ENCODE peak calls at places on chromosome 18, in nine cellular contexts. X is BE2C, S is A549, L is lower lobe of right lung, D is kidney, K is LNCaP clone FGC, Z is cardiac muscle cell, Q is breast epithelium, U is GM12865. N is an unnamed sample.

GRCh38 chr18:58101291-58101706 is 57.3 kb downstream of the NEDD4L start:
- DNase-seq in Q (no peak), K (no peak), Z (no peak), U (no peak), D (no peak), L (no peak), S (no peak), X (no peak), N (no peak)

GRCh38 chr18:58493516-58494253 is 135.2 kb downstream of the ALPK2 start:
- DNase-seq in K (peak), Q (peak), D (peak), S (peak), Z (peak), X (peak), L (peak), U (peak), N (no peak)

GRCh38 chr18:50594012-50594411 is 34.1 kb downstream of the MAPK4 start:
- DNase-seq in S (no peak), Q (no peak), D (no peak), Z (no peak), K (no peak), U (no peak), X (no peak), L (no peak), N (no peak)

GRCh38 chr18:46462523-46462922 is 194.5 kb downstream of the LOXHD1 start:
- DNase-seq in S (no peak), D (no peak), Z (no peak), U (no peak), K (no peak), X (no peak), L (no peak), Q (no peak), N (no peak)

GRCh38 chr18:7172611-7173010 is 55.0 kb upstream of the LAMA1 start:
- DNase-seq in Z (no peak), X (no peak), Q (no peak), L (no peak), S (no peak), K (no peak), U (no peak), D (no peak), N (no peak)

GRCh38 chr18:68428666-68429065 is 286.2 kb downstream of the TMX3 start:
- DNase-seq in U (no peak), K (no peak), Q (no peak), S (no peak), D (no peak), Z (no peak), X (no peak), L (no peak), N (no peak)

GRCh38 chr18:79274823-79275222 is 120.9 kb upstream of the NFATC1 start:
- DNase-seq in D (no peak), Z (no peak), K (no peak), S (no peak), U (no peak), X (no peak), Q (no peak), L (no peak), N (no peak)

GRCh38 chr18:2968559-2968958 is 44.4 kb downstream of the LPIN2 start:
- DNase-seq in L (peak), X (no peak), U (no peak), Z (no peak), Q (no peak), K (no peak), D (no peak), S (no peak), N (peak)

GRCh38 chr18:29840101-29840500 is 1202.4 kb downstream of the DSC3 start:
- DNase-seq in X (no peak), D (no peak), Z (peak), L (no peak), K (no peak), U (no peak), Q (no peak), S (peak), N (no peak)

GRCh38 chr18:3703732-3704176 is 253.8 kb downstream of the TGIF1 start:
- DNase-seq in S (peak), L (peak), Q (no peak), U (peak), D (no peak), K (peak), Z (peak), X (peak), N (no peak)

GRCh38 chr18:3340682-3341097 is 78.8 kb downstream of the MYL12B start:
- DNase-seq in D (no peak), K (peak), S (no peak), U (no peak), X (no peak), L (no peak), Z (peak), Q (no peak), N (no peak)

GRCh38 chr18:68519341-68519740 is 195.6 kb downstream of the TMX3 start:
- DNase-seq in Z (no peak), D (no peak), X (no peak), U (no peak), S (no peak), Q (no peak), K (no peak), L (no peak), N (no peak)

GRCh38 chr18:37381554-37381953 is 184.0 kb downstream of the CELF4 start:
- DNase-seq in S (no peak), Q (no peak), U (no peak), Z (no peak), D (peak), X (no peak), L (no peak), K (no peak), N (no peak)
- TF ChIP-seq CTCF in S (no peak), Q (no peak), U (no peak), Z (no peak), D (no peak), X (no peak), L (no peak), K (no peak), N (no peak)

GRCh38 chr18:11669271-11669947 is 19.7 kb upstream of the GNAL start:
- DNase-seq in Q (no peak), X (no peak), D (no peak), Z (no peak), L (no peak), U (no peak), K (no peak), S (no peak), N (no peak)
- H3K4me3 ChIP-seq in Q (no peak), X (no peak), D (no peak), Z (no peak), L (no peak), U (no peak), K (no peak), S (no peak), N (no peak)

GRCh38 chr18:23703057-23703986 is 14.1 kb downstream of the LAMA3 start:
- DNase-seq in K (no peak), Q (no peak), D (no peak), Z (peak), X (peak), L (no peak), U (peak), S (peak), N (no peak)
- TF ChIP-seq CTCF in K (peak), Q (peak), D (peak), Z (peak), X (peak), L (peak), U (peak), S (peak), N (no peak)

GRCh38 chr18:61551586-61551985 is 218.4 kb downstream of the CDH20 start:
- DNase-seq in U (peak), D (no peak), Z (peak), L (no peak), X (peak), S (peak), Q (no peak), K (peak), N (no peak)

GRCh38 chr18:61556316-61556715 is 223.1 kb downstream of the CDH20 start:
- DNase-seq in Z (no peak), U (no peak), X (no peak), S (no peak), K (no peak), D (no peak), L (no peak), Q (no peak), N (no peak)

GRCh38 chr18:61556862-61557261 is 223.6 kb downstream of the CDH20 start:
- DNase-seq in X (no peak), L (no peak), U (no peak), Q (no peak), K (no peak), Z (no peak), D (no peak), S (no peak), N (no peak)

GRCh38 chr18:61554946-61555361 is 221.7 kb downstream of the CDH20 start:
- DNase-seq in Z (no peak), X (no peak), Q (no peak), K (no peak), D (no peak), L (no peak), S (no peak), U (no peak), N (no peak)

DNA sequence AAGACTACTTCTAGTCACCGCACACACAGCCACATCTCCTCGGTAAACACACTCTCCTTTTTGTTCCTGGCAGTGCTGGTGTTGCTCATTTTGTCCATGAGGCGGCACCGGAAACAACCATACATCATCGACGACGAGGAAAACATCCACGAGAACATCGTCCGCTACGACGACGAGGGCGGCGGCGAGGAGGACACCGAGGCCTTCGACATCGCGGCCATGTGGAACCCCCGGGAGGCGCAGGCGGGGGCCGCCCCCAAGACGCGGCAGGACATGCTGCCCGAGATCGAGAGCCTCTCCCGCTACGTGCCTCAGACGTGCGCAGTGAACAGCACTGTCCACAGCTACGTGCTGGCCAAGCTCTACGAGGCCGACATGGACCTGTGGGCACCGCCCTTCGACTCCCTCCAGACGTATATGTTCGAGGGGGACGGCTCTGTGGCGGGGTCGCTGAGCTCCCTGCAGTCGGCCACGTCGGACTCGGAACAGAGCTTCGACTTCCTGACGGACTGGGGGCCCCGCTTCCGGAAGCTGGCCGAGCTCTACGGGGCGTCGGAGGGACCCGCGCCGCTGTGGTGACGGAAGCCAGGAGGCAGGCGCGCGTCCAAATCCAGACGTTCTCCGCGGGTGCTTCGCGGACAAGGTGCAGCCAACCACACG is 221.0 kb downstream of the CDH20 start:
- DNase-seq in U (no peak), S (no peak), L (peak), D (peak), K (no peak), Q (no peak), X (no peak), Z (peak), N (no peak)
- H3K4me3 ChIP-seq in U (no peak), S (no peak), L (peak), D (no peak), K (no peak), Q (no peak), X (no peak), Z (no peak), N (no peak)

DNA sequence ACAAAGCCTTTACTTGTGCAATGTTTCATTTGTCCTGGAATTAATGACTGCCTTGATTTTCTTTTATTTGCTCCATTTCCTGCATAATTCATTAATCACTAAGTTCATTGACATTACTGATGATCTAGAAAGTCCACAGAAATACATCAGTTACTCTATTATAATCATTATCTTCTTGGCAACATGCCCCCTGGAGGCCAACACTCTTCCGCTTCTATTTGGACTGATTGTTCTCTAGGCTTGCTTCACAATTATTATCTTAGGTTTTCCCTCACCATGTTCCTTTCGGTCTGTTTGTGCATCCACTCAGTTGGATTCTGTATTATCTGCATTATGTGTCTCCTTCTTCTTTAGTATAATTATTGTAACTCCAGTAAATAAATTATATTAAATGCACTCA is 461.0 kb upstream of the CDH2 start:
- DNase-seq in Z (peak), U (no peak), Q (no peak), S (no peak), K (no peak), X (no peak), D (no peak), L (no peak), N (no peak)
- TF ChIP-seq CTCF in Z (no peak), U (no peak), Q (no peak), S (no peak), K (no peak), X (no peak), D (no peak), L (no peak), N (no peak)

GRCh38 chr18:73924316-73924715 is 223.3 kb downstream of the FBXO15 start:
- DNase-seq in L (no peak), K (no peak), D (no peak), S (no peak), U (no peak), Q (no peak), X (no peak), Z (no peak), N (no peak)
- H3K4me3 ChIP-seq in L (no peak), K (no peak), D (no peak), S (no peak), U (no peak), Q (no peak), X (no peak), Z (no peak), N (no peak)

DNA sequence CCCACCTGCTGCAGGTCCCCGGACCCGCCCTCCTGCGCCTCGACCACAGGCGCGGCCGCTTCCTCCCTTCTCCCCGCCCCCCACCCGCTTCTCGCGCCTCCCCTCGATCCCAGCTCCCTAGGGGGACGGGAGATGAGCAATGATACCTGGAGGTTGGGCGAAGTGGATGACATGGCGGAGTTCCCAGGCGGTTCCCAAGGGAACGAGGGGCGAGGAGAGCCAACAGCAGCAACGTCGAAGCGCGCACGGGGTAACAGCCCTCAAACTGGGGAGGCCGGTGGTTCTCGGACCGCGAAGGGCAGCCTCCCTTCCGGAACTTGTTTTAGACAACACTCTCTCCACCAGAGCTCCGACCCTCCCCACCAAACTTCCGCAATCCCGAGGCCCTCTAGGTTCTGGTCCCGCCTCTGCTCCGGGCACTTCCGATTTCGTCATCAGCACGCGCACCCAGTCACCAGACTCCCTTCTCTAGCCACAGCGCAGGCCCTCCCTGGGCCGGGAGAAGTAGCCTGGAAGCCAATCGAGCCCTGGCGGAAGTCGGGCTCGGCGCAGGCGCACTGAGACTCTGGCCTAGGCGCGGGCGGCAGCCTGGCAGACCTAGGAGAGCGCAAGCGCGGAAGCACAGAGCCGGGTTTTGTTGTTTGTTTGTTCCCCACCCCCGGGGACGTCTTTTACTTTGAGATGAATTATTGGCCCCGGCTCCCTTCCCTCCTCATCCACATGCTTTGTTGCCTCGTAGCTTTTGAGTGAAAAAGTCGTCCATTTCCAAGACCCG is at the start of gene VPS4B:
- DNase-seq in U (peak), S (peak), Q (peak), L (peak), D (peak), K (peak), X (peak), Z (peak), N (peak)
- TF ChIP-seq CTCF in U (no peak), S (no peak), Q (no peak), L (no peak), D (no peak), K (no peak), X (no peak), Z (no peak), N (no peak)

DNA sequence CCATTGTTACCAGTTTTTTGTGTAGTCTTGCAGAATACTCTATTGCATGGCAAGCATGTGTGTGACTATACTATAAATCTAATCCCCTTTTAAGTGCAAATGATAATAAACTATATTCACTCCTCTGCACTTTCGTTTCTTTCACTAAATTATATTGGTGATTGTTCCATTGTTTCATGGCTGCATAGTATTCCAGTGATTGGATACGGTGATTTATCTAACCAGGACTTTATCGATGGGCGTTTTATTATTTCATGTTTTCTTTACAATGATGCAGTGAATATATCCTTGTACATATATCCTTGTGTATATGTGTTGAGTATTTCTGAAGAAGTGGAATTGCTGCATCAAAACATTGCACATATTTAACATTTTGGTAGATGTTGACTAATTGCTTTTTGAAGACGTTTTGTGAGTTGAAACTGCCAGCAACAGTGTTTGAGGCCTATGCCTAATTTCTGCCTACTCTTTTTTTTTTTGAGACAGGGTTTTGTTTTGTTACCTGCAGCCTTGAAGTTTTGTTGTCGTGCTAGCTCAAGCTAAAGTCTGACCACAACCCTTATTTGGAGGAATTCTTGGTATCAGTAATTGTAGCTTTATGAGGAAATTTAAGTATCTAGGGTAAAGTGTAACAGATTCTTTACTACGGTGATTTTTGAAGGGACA is 2.7 kb downstream of the MIB1 start:
- DNase-seq in X (no peak), Q (no peak), S (no peak), U (peak), L (no peak), D (no peak), Z (no peak), K (no peak), N (no peak)
- H3K4me3 ChIP-seq in X (no peak), Q (no peak), S (no peak), U (no peak), L (no peak), D (no peak), Z (peak), K (no peak), N (no peak)

GRCh38 chr18:54043484-54044256 is 180.8 kb downstream of the MBD2 start:
- DNase-seq in X (no peak), K (no peak), D (no peak), L (no peak), Q (no peak), Z (peak), S (no peak), U (no peak), N (no peak)
- TF ChIP-seq CTCF in X (no peak), K (peak), D (no peak), L (no peak), Q (no peak), Z (peak), S (no peak), U (no peak), N (no peak)